ENCODE peak calls at places on chromosomes 3 and 15, in seven cellular contexts. One of them, this sample, is unnamed.

GRCh38 chr15:101381671-101382212 is 86.7 kb upstream of the SNRPA1 start:
- DNase-seq in HepG2: no peak
- DNase-seq in SK-N-SH: no peak
- DNase-seq in K562: no peak
- DNase-seq in HCT116: no peak
- DNase-seq in H1: no peak
- DNase-seq in GM12878: no peak
- DNase-seq in this sample: no peak

GRCh38 chr15:33016405-33017024 is 178.0 kb downstream of the FMN1 start:
- DNase-seq in HepG2: no peak
- DNase-seq in SK-N-SH: no peak
- DNase-seq in K562: no peak
- DNase-seq in HCT116: no peak
- DNase-seq in H1: no peak
- DNase-seq in GM12878: no peak
- DNase-seq in this sample: no peak

GRCh38 chr3:71585891-71586809 is 2.6 kb upstream of the FOXP1 start:
- DNase-seq in HepG2: no peak
- DNase-seq in SK-N-SH: peak; percentile 29
- DNase-seq in K562: peak; percentile 45
- DNase-seq in HCT116: peak; percentile 6
- DNase-seq in H1: no peak
- DNase-seq in GM12878: no peak
- DNase-seq in this sample: peak; percentile 23

GRCh38 chr3:132006605-132007204 is 28.1 kb downstream of the CPNE4 start:
- DNase-seq in HepG2: peak; percentile 25
- DNase-seq in SK-N-SH: no peak
- DNase-seq in K562: peak; percentile 23
- DNase-seq in HCT116: peak; percentile 13
- DNase-seq in H1: peak; percentile 66
- DNase-seq in GM12878: no peak
- DNase-seq in this sample: no peak

GRCh38 chr3:53730565-53730964 is 115.7 kb downstream of the CHDH start:
- DNase-seq in HepG2: no peak
- DNase-seq in SK-N-SH: peak; percentile 66
- DNase-seq in K562: no peak
- DNase-seq in HCT116: no peak
- DNase-seq in H1: no peak
- DNase-seq in GM12878: no peak
- DNase-seq in this sample: no peak

GRCh38 chr3:105394177-105394576 is 27.5 kb downstream of the ALCAM start:
- DNase-seq in HepG2: no peak
- DNase-seq in SK-N-SH: no peak
- DNase-seq in K562: no peak
- DNase-seq in HCT116: no peak
- DNase-seq in H1: no peak
- DNase-seq in GM12878: no peak
- DNase-seq in this sample: no peak

GRCh38 chr3:196518999-196519737 is 4.0 kb upstream of the SMCO1 start:
- DNase-seq in HepG2: peak; percentile 82
- DNase-seq in SK-N-SH: peak; percentile 43
- DNase-seq in K562: peak; percentile 95
- DNase-seq in HCT116: peak; percentile 86
- DNase-seq in H1: peak; percentile 85
- DNase-seq in GM12878: no peak
- DNase-seq in this sample: peak; percentile 80

GRCh38 chr3:152047465-152047864 is 174.0 kb downstream of the SUCNR1 start:
- DNase-seq in HepG2: no peak
- DNase-seq in SK-N-SH: no peak
- DNase-seq in K562: no peak
- DNase-seq in HCT116: no peak
- DNase-seq in H1: no peak
- DNase-seq in GM12878: no peak
- DNase-seq in this sample: no peak

GRCh38 chr3:133479401-133479800 is 79.5 kb downstream of the BFSP2 start:
- DNase-seq in HepG2: no peak
- DNase-seq in SK-N-SH: no peak
- DNase-seq in K562: no peak
- DNase-seq in HCT116: no peak
- DNase-seq in H1: no peak
- DNase-seq in GM12878: no peak
- DNase-seq in this sample: no peak

GRCh38 chr3:155737844-155738460 is 6.9 kb downstream of the PLCH1 start:
- DNase-seq in HepG2: peak; percentile 90
- DNase-seq in SK-N-SH: no peak
- DNase-seq in K562: peak; percentile 14
- DNase-seq in HCT116: peak; percentile 75
- DNase-seq in H1: no peak
- DNase-seq in GM12878: peak; percentile 48
- DNase-seq in this sample: no peak

GRCh38 chr3:9884555-9885165 is 4.6 kb upstream of the CIDEC start:
- DNase-seq in HepG2: peak; percentile 29
- DNase-seq in SK-N-SH: no peak
- DNase-seq in K562: peak; percentile 86
- DNase-seq in HCT116: peak; percentile 89
- DNase-seq in H1: no peak
- DNase-seq in GM12878: no peak
- DNase-seq in this sample: no peak

GRCh38 chr3:39226106-39226741 is 33.8 kb upstream of the XIRP1 start:
- DNase-seq in HepG2: no peak
- DNase-seq in SK-N-SH: no peak
- DNase-seq in K562: no peak
- DNase-seq in HCT116: no peak
- DNase-seq in H1: no peak
- DNase-seq in GM12878: no peak
- DNase-seq in this sample: no peak

GRCh38 chr15:75112278-75112847 is 89.0 kb downstream of the PPCDC start:
- DNase-seq in HepG2: no peak
- DNase-seq in SK-N-SH: no peak
- DNase-seq in K562: peak; percentile 79
- DNase-seq in HCT116: no peak
- DNase-seq in H1: no peak
- DNase-seq in GM12878: no peak
- DNase-seq in this sample: no peak

GRCh38 chr15:73691398-73691797 is 7.2 kb downstream of the CD276 start:
- DNase-seq in HepG2: no peak
- DNase-seq in SK-N-SH: no peak
- DNase-seq in K562: peak; percentile 27
- DNase-seq in HCT116: no peak
- DNase-seq in H1: no peak
- DNase-seq in GM12878: no peak
- DNase-seq in this sample: no peak

GRCh38 chr3:24156466-24156865 is 211.4 kb downstream of the NR1D2 start:
- DNase-seq in HepG2: no peak
- DNase-seq in SK-N-SH: no peak
- DNase-seq in K562: peak; percentile 56
- DNase-seq in HCT116: peak; percentile 49
- DNase-seq in H1: no peak
- DNase-seq in GM12878: no peak
- DNase-seq in this sample: no peak

GRCh38 chr3:30626443-30627181 is 20.2 kb downstream of the TGFBR2 start:
- DNase-seq in HepG2: no peak
- DNase-seq in SK-N-SH: no peak
- DNase-seq in K562: no peak
- DNase-seq in HCT116: peak; percentile 78
- DNase-seq in H1: no peak
- DNase-seq in GM12878: no peak
- DNase-seq in this sample: no peak

GRCh38 chr3:162770556-162770955 is 1273.9 kb downstream of the OTOL1 start:
- DNase-seq in HepG2: no peak
- DNase-seq in SK-N-SH: no peak
- DNase-seq in K562: no peak
- DNase-seq in HCT116: no peak
- DNase-seq in H1: no peak
- DNase-seq in GM12878: no peak
- DNase-seq in this sample: no peak

GRCh38 chr3:38460377-38461085 is 6.8 kb downstream of the ACVR2B start:
- DNase-seq in HepG2: no peak
- DNase-seq in SK-N-SH: no peak
- DNase-seq in K562: no peak
- DNase-seq in HCT116: no peak
- DNase-seq in H1: no peak
- DNase-seq in GM12878: no peak
- DNase-seq in this sample: no peak

GRCh38 chr15:41943543-41944312 is 28.6 kb downstream of the EHD4 start:
- DNase-seq in HepG2: no peak
- DNase-seq in SK-N-SH: no peak
- DNase-seq in K562: no peak
- DNase-seq in HCT116: no peak
- DNase-seq in H1: no peak
- DNase-seq in GM12878: no peak
- DNase-seq in this sample: no peak

GRCh38 chr3:101077361-101078011 is 84.3 kb upstream of the ABI3BP start:
- DNase-seq in HepG2: no peak
- DNase-seq in SK-N-SH: no peak
- DNase-seq in K562: no peak
- DNase-seq in HCT116: no peak
- DNase-seq in H1: no peak
- DNase-seq in GM12878: no peak
- DNase-seq in this sample: no peak

GRCh38 chr3:11774296-11774877 is 72.3 kb downstream of the TAMM41 start:
- DNase-seq in HepG2: peak; percentile 52
- DNase-seq in SK-N-SH: peak; percentile 76
- DNase-seq in K562: peak; percentile 66
- DNase-seq in HCT116: peak; percentile 45
- DNase-seq in H1: peak; percentile 71
- DNase-seq in GM12878: no peak
- DNase-seq in this sample: peak; percentile 93

GRCh38 chr15:73926191-73927002 is at the start of gene LOXL1:
- DNase-seq in HepG2: peak; percentile 23
- DNase-seq in SK-N-SH: no peak
- DNase-seq in K562: peak; percentile 28
- DNase-seq in HCT116: peak; percentile 19
- DNase-seq in H1: peak; percentile 80
- DNase-seq in GM12878: no peak
- DNase-seq in this sample: no peak

GRCh38 chr3:29128004-29128403 is 152.9 kb upstream of the RBMS3 start:
- DNase-seq in HepG2: no peak
- DNase-seq in SK-N-SH: peak; percentile 7
- DNase-seq in K562: no peak
- DNase-seq in HCT116: no peak
- DNase-seq in H1: no peak
- DNase-seq in GM12878: no peak
- DNase-seq in this sample: no peak

GRCh38 chr3:135034291-135034768 is 239.3 kb downstream of the EPHB1 start:
- DNase-seq in HepG2: no peak
- DNase-seq in SK-N-SH: no peak
- DNase-seq in K562: no peak
- DNase-seq in HCT116: no peak
- DNase-seq in H1: peak; percentile 37
- DNase-seq in GM12878: no peak
- DNase-seq in this sample: no peak

GRCh38 chr15:77060560-77060959 is 10.3 kb downstream of the TSPAN3 start:
- DNase-seq in HepG2: no peak
- DNase-seq in SK-N-SH: no peak
- DNase-seq in K562: no peak
- DNase-seq in HCT116: no peak
- DNase-seq in H1: no peak
- DNase-seq in GM12878: no peak
- DNase-seq in this sample: no peak
- TF ChIP-seq JUND in HepG2: no peak
- TF ChIP-seq JUND in SK-N-SH: no peak
- TF ChIP-seq JUND in K562: no peak
- TF ChIP-seq JUND in HCT116: no peak
- TF ChIP-seq JUND in H1: no peak
- TF ChIP-seq JUND in GM12878: no peak
- TF ChIP-seq JUND in this sample: no peak

DNA sequence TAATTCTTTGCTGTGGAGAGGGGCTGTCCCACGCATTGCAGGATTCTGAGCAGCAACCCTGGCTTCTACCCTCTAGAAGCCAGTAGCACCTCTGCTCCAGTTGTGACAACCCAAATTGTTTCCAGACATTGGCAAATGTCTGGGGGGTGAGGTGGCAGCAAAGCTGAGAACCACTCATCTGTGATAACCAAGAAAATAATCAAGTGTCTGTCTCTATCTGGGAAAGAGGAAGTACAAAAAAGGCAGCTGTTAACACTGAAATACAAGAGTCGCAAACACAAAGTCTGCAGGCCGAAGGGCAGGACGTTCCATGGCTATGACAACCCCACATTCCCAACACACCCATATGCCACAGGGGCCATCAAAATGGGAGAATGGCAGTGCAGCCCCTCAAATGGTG is 42.2 kb upstream of the GNB5 start:
- DNase-seq in HepG2: no peak
- DNase-seq in SK-N-SH: no peak
- DNase-seq in K562: no peak
- DNase-seq in HCT116: no peak
- DNase-seq in H1: no peak
- DNase-seq in GM12878: no peak
- DNase-seq in this sample: no peak
- TF ChIP-seq JUND in HepG2: no peak
- TF ChIP-seq JUND in SK-N-SH: no peak
- TF ChIP-seq JUND in K562: no peak
- TF ChIP-seq JUND in HCT116: no peak
- TF ChIP-seq JUND in H1: no peak
- TF ChIP-seq JUND in GM12878: no peak
- TF ChIP-seq JUND in this sample: no peak

DNA sequence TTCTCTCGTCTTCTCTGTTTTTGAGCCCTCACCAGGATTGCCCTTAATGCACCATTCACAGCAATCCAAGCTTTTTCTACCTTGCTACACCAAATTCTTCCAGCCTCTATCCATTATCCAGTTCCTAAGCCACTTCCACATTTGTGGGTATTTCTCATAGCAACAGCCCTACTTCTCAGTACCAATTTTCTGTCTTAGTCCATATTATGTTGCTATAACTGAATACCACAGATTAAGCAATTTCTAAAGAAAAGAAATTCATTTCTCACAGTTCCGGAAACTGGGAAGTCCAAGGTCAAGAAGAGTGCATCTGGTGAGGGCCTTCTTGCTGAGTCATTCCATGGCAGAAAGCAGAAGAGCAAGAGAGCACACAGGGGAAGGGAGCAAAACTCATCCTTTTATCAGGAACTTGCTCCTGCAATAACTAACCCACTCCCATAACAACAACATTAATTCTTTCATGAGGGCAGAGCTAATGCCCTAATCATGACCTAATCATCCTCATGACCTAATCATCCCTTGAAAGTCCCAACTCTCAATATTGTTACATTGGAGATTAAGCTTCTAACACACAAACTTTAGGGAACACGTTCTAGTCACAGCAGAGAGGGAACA is 9.7 kb upstream of the EIF1B start:
- DNase-seq in HepG2: no peak
- DNase-seq in SK-N-SH: no peak
- DNase-seq in K562: peak; percentile 88
- DNase-seq in HCT116: no peak
- DNase-seq in H1: no peak
- DNase-seq in GM12878: no peak
- DNase-seq in this sample: no peak
- TF ChIP-seq JUND in HepG2: no peak
- TF ChIP-seq JUND in SK-N-SH: peak; percentile 15
- TF ChIP-seq JUND in K562: peak; percentile 86
- TF ChIP-seq JUND in HCT116: no peak
- TF ChIP-seq JUND in H1: no peak
- TF ChIP-seq JUND in GM12878: no peak
- TF ChIP-seq JUND in this sample: no peak

DNA sequence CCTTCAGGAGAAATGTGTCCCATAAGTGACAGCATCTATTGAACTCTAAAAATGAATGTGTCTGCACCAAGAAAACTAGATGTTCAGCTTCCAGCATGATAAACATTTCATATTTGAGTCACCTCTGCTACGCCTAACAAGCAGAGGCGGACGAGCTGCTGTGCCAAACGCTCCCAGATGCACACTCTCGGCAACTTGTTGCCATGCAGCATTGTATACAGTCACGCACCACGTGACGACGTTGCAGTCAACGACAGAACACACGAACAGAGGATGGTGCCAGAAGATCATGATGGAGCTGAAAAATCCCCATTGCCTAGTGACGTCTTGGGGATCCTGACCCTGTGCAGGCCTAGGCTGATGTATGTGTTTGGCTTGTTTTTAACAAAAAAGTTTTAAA is 137.5 kb downstream of the XXYLT1 start:
- DNase-seq in HepG2: no peak
- DNase-seq in SK-N-SH: no peak
- DNase-seq in K562: no peak
- DNase-seq in HCT116: no peak
- DNase-seq in H1: no peak
- DNase-seq in GM12878: no peak
- DNase-seq in this sample: no peak
- TF ChIP-seq JUND in HepG2: no peak
- TF ChIP-seq JUND in SK-N-SH: no peak
- TF ChIP-seq JUND in K562: no peak
- TF ChIP-seq JUND in HCT116: no peak
- TF ChIP-seq JUND in H1: no peak
- TF ChIP-seq JUND in GM12878: no peak
- TF ChIP-seq JUND in this sample: no peak

This sample was measured in T47D.